ENCODE peak calls at places on chromosomes 16 and 17, in six cellular contexts. C, O, G, U, P and J are unnamed samples.

GRCh38 chr16:85354623-85355514 is 242.6 kb upstream of the CIBAR2 start:
- DNase-seq in C (no peak), O (no peak), G (no peak), U (peak; percentile 99), P (no peak), J (no peak)

GRCh38 chr17:60383379-60383778 is 8.6 kb downstream of the USP32 start:
- DNase-seq in C (no peak), O (no peak), G (no peak), U (no peak), P (no peak), J (no peak)

GRCh38 chr16:18792836-18793433 is 2.8 kb upstream of the RPS15A start:
- DNase-seq in C (no peak), O (no peak), G (no peak), U (no peak), P (no peak), J (no peak)

GRCh38 chr17:77110006-77110374 is 30.8 kb upstream of the SEC14L1 start:
- DNase-seq in C (peak; percentile 18), O (no peak), G (no peak), U (no peak), P (peak; percentile 39), J (no peak)

GRCh38 chr16:14364386-14365199 is 265.5 kb downstream of the PARN start:
- DNase-seq in C (no peak), O (no peak), G (no peak), U (peak; percentile 84), P (no peak), J (no peak)

GRCh38 chr17:34118564-34118963 is 136.5 kb upstream of the CCL2 start:
- DNase-seq in C (no peak), O (no peak), G (no peak), U (no peak), P (no peak), J (no peak)

GRCh38 chr17:16975744-16976625 is 4.1 kb upstream of the TNFRSF13B start:
- DNase-seq in C (no peak), O (no peak), G (no peak), U (no peak), P (no peak), J (no peak)

GRCh38 chr17:7138800-7139381 is 24.3 kb upstream of the ASGR2 start:
- DNase-seq in C (no peak), O (no peak), G (no peak), U (no peak), P (no peak), J (no peak)

GRCh38 chr17:41666708-41667279 is 21.9 kb upstream of the EIF1 start:
- DNase-seq in C (no peak), O (peak; percentile 69), G (peak; percentile 60), U (peak; percentile 51), P (peak; percentile 86), J (peak; percentile 80)

GRCh38 chr17:28500712-28501379 is 5.3 kb upstream of the FOXN1 start:
- DNase-seq in C (no peak), O (no peak), G (no peak), U (no peak), P (peak; percentile 80), J (no peak)

GRCh38 chr16:80924372-80924978 is 82.2 kb downstream of the CMC2 start:
- DNase-seq in C (peak; percentile 76), O (no peak), G (no peak), U (peak; percentile 64), P (peak; percentile 65), J (peak; percentile 24)